ENCODE peak calls at places on chromosomes 6 and 20, in six cellular contexts. K is AG10803, O is iris pigment epithelial cell, B is putamen, H is lower lobe of right lung, F is GM10248. L is an unnamed sample.

GRCh38 chr20:50381771-50382593 is 128.2 kb upstream of the PTPN1 start:
- DNase-seq in K (no peak), O (no peak), B (no peak), H (no peak), F (peak), L (no peak)

GRCh38 chr6:119077643-119078448 is 618 bp downstream of the FAM184A start:
- DNase-seq in K (peak), O (peak), B (peak), H (peak), F (peak), L (peak)

GRCh38 chr6:142030115-142030619 is 102.6 kb upstream of the GJE1 start:
- DNase-seq in K (peak), O (peak), B (no peak), H (no peak), F (no peak), L (no peak)

GRCh38 chr6:13881621-13882165 is 43.1 kb upstream of the RNF182 start:
- DNase-seq in K (no peak), O (no peak), B (no peak), H (no peak), F (no peak), L (peak)

GRCh38 chr6:27145731-27146455 is 101.6 kb upstream of the PRSS16 start:
- DNase-seq in K (peak), O (peak), B (peak), H (peak), F (peak), L (peak)

GRCh38 chr6:96301023-96301422 is 220.6 kb upstream of the UFL1 start:
- DNase-seq in K (no peak), O (no peak), B (no peak), H (no peak), F (no peak), L (no peak)

GRCh38 chr6:43972179-43972914 is 154.9 kb downstream of the MRPL14 start:
- DNase-seq in K (peak), O (no peak), B (no peak), H (no peak), F (no peak), L (peak)

GRCh38 chr6:145189836-145190235 is 545.5 kb downstream of the EPM2A start:
- DNase-seq in K (no peak), O (no peak), B (no peak), H (no peak), F (no peak), L (no peak)

GRCh38 chr20:20702330-20703245 is 9.9 kb downstream of the RALGAPA2 start:
- DNase-seq in K (no peak), O (no peak), B (no peak), H (no peak), F (no peak), L (no peak)

GRCh38 chr6:135853227-135853626 is 1.7 kb downstream of the PDE7B start:
- DNase-seq in K (peak), O (peak), B (peak), H (no peak), F (no peak), L (no peak)

GRCh38 chr6:33981421-33981820 is 164.5 kb downstream of the GRM4 start:
- DNase-seq in K (no peak), O (no peak), B (no peak), H (no peak), F (no peak), L (no peak)

GRCh38 chr20:25032478-25033183 is 25.3 kb downstream of the ACSS1 start:
- DNase-seq in K (no peak), O (no peak), B (peak), H (peak), F (no peak), L (no peak)

GRCh38 chr6:105042648-105043047 is 85.7 kb downstream of the LIN28B start:
- DNase-seq in K (no peak), O (no peak), B (no peak), H (no peak), F (no peak), L (no peak)

GRCh38 chr20:701401-702129 is 26.0 kb upstream of the SCRT2 start:
- DNase-seq in K (no peak), O (no peak), B (no peak), H (no peak), F (no peak), L (no peak)

GRCh38 chr20:38406476-38406875 is 28.7 kb downstream of the SNHG17 start:
- DNase-seq in K (no peak), O (no peak), B (peak), H (no peak), F (no peak), L (no peak)

GRCh38 chr20:62845416-62845815 is 16.2 kb downstream of the TCFL5 start:
- DNase-seq in K (no peak), O (no peak), B (no peak), H (no peak), F (no peak), L (no peak)

GRCh38 chr20:57458400-57459160 is 66.4 kb downstream of the CTCFL start:
- DNase-seq in K (peak), O (no peak), B (peak), H (no peak), F (no peak), L (no peak)

GRCh38 chr6:4139272-4139671 is 3.9 kb upstream of the ECI2 start:
- DNase-seq in K (no peak), O (no peak), B (no peak), H (no peak), F (no peak), L (peak)

GRCh38 chr6:113632220-113632864 is 224.8 kb upstream of the MARCKS start:
- DNase-seq in K (peak), O (peak), B (no peak), H (no peak), F (no peak), L (peak)

GRCh38 chr20:10553326-10553984 is 118.3 kb downstream of the SLX4IP start:
- DNase-seq in K (peak), O (peak), B (peak), H (peak), F (peak), L (no peak)

GRCh38 chr6:56899311-56899710 is 55.6 kb upstream of the BEND6 start:
- DNase-seq in K (peak), O (peak), B (no peak), H (no peak), F (no peak), L (no peak)

GRCh38 chr6:26342106-26342999 is 22.6 kb upstream of the BTN3A2 start:
- DNase-seq in K (peak), O (peak), B (no peak), H (no peak), F (no peak), L (no peak)

GRCh38 chr20:63896136-63896890 is 1.4 kb downstream of the DNAJC5 start:
- DNase-seq in K (peak), O (peak), B (no peak), H (peak), F (peak), L (no peak)